ENCODE peak calls at places on chromosomes 4 and X, in nine cellular contexts. A is heart left ventricle; I is kidney; R is esophagus squamous epithelium; S is PC-3; X is body of pancreas; O is effector memory CD4-positive, alpha-beta T cell; E is right lobe of liver; Y is neuronal stem cell. T is an unnamed sample. For H3K4me1, the result is how much of the 10 kb centered on the place peaks cover.

GRCh38 chr4:83381173-83381572 is 46.5 kb upstream of the HPSE start:
- DNase-seq in R (no peak), O (no peak), A (no peak), I (no peak), E (no peak), S (peak), X (peak), Y (no peak), T (no peak)

GRCh38 chr4:107283587-107284559 is 247.8 kb upstream of the DKK2 start:
- DNase-seq in A (no peak), I (no peak), R (no peak), Y (no peak), E (no peak), S (peak), X (no peak), O (no peak), T (no peak)

GRCh38 chr4:150217192-150217591 is 138.9 kb downstream of the DCLK2 start:
- DNase-seq in X (peak), A (no peak), R (no peak), I (no peak), O (no peak), Y (peak), S (peak), E (no peak), T (no peak)

GRCh38 chr4:41442818-41443217 is 95.1 kb upstream of the LIMCH1 start:
- DNase-seq in E (no peak), I (no peak), A (no peak), R (no peak), O (no peak), S (peak), Y (no peak), X (no peak), T (no peak)

GRCh38 chr4:66160606-66161005 is 490.3 kb upstream of the EPHA5 start:
- DNase-seq in I (no peak), X (no peak), E (no peak), A (no peak), O (no peak), S (peak), Y (no peak), R (no peak), T (no peak)

GRCh38 chrX:114611018-114611619 is 27.2 kb downstream of the HTR2C start:
- DNase-seq in R (no peak), A (peak), E (no peak), I (no peak), Y (peak), S (peak), O (no peak), X (peak), T (no peak)

GRCh38 chrX:52598886-52599285 is 55.8 kb downstream of the SSX7 start:
- DNase-seq in A (no peak), S (no peak), O (no peak), Y (no peak), I (no peak), X (no peak), R (no peak), E (no peak), T (no peak)

GRCh38 chr4:2065106-2065930 is 6.2 kb downstream of the NAT8L start:
- DNase-seq in I (peak), S (no peak), A (no peak), O (no peak), Y (no peak), R (no peak), E (no peak), X (no peak), T (peak)

GRCh38 chrX:41827886-41828285 is 95.5 kb downstream of the CASK start:
- DNase-seq in S (no peak), E (no peak), A (no peak), O (no peak), X (no peak), I (no peak), Y (no peak), R (no peak), T (no peak)

GRCh38 chr4:145234086-145234694 is 53.8 kb upstream of the OTUD4 start:
- DNase-seq in A (peak), S (peak), X (peak), Y (peak), R (no peak), I (no peak), O (peak), E (peak), T (no peak)

GRCh38 chr4:1808396-1808795 is 15.3 kb downstream of the FGFR3 start:
- DNase-seq in X (no peak), S (no peak), Y (no peak), E (no peak), A (no peak), O (no peak), R (no peak), I (no peak), T (no peak)

GRCh38 chr4:41067369-41067768 is 147.0 kb downstream of the APBB2 start:
- DNase-seq in X (no peak), E (no peak), R (no peak), A (no peak), I (no peak), O (no peak), S (no peak), Y (no peak), T (no peak)

GRCh38 chr4:122879001-122879400 is 43.4 kb downstream of the NUDT6 start:
- DNase-seq in S (peak), X (no peak), A (no peak), R (no peak), O (no peak), I (no peak), E (no peak), Y (no peak), T (no peak)
- H3K4me1 ChIP-seq in S (under half), X (under half), A (under half), R (under half), O (under half), I (under half), E (under half), Y (under half), T (under half)

GRCh38 chr4:143354990-143355389 is 18.3 kb downstream of the GAB1 start:
- DNase-seq in R (no peak), A (no peak), X (no peak), O (no peak), Y (no peak), I (no peak), E (no peak), S (no peak), T (no peak)

GRCh38 chr4:143353797-143354196 is 17.1 kb downstream of the GAB1 start:
- DNase-seq in I (no peak), Y (no peak), E (no peak), A (no peak), X (no peak), S (no peak), R (no peak), O (no peak), T (no peak)

GRCh38 chr4:143352720-143353119 is 16.0 kb downstream of the GAB1 start:
- DNase-seq in I (no peak), O (no peak), E (no peak), Y (no peak), R (no peak), X (no peak), A (no peak), S (no peak), T (no peak)

GRCh38 chr4:143351149-143351691 is 14.5 kb downstream of the GAB1 start:
- DNase-seq in I (no peak), R (no peak), X (no peak), O (no peak), A (no peak), S (no peak), Y (no peak), E (no peak), T (no peak)

DNA sequence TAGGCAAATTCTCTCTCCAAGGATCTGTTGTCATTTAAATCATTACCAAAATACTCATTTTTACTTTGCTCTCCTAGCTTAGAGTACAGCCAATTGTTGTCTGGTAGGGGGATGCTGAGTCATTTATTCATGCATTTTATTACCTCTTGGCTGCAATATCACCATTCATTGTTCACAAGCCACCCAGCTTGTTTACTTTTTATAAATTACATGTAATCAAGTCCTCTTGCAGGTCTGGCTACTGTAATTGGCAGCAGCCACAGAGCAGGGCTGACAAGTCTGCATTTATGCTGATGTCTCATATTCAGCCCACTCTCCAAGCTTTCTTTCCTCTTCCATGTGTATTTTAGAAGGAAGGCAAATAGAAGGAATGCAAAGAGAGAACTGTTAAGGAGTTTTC is 15.4 kb downstream of the GAB1 start:
- DNase-seq in X (no peak), E (no peak), O (no peak), Y (no peak), S (peak), R (no peak), A (no peak), I (no peak), T (no peak)
- H3K4me1 ChIP-seq in X (under half), E (under half), O (under half), Y (under half), S (under half), R (under half), A (half or more), I (under half), T (under half)

GRCh38 chrX:136207546-136207945 is 43.7 kb downstream of the MAP7D3 start:
- DNase-seq in Y (no peak), O (no peak), X (no peak), A (no peak), S (no peak), E (no peak), I (no peak), R (no peak), T (no peak)
- H3K4me1 ChIP-seq in Y (under half), O (under half), X (under half), A (half or more), S (under half), E (under half), I (under half), R (under half), T (under half)

DNA sequence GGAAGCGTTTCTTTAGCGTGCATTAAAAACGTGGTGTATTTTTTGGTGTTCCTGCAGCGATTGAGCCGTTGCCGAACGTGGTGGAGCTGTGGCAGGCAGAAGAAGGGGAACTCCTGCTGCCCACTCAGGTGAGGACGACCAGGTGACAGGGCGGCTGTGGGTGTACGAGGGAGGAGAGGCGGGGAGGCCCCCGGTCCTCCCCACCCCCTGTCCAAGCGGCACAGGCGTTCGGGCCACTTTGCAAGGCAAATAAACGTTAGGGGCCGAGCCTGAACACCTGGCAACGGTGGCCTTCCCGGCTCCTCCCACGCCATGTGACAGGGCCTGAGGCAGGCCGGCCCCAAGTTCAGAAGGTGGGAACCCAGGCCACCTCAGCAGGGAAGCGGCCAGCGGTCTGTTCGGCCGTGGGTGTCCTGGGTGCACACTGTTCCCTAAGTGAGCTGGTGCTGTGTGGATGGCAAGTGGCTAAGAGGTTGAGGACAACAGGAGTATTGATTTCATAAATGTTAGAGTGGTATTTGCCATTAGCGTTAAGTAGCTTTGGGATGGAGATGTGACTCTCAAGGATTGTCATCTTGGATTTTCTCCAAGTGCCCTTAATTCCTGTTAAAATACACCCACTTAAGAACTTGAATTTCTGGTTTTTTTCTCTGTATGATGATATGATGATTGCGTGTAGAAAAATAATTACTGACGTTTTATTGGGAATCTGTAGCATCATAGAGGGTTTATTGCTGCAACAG is 1.2 kb downstream of the TMEM131L start:
- DNase-seq in X (peak), E (peak), R (peak), O (peak), A (peak), S (peak), Y (no peak), I (peak), T (peak)
- H3K4me1 ChIP-seq in X (half or more), E (under half), R (under half), O (under half), A (half or more), S (under half), Y (under half), I (under half), T (under half)

GRCh38 chr4:86940176-86940575 is 5.4 kb downstream of the AFF1 start:
- DNase-seq in X (no peak), S (no peak), I (no peak), R (no peak), E (no peak), A (no peak), O (no peak), Y (no peak), T (no peak)
- H3K4me1 ChIP-seq in X (half or more), S (under half), I (under half), R (under half), E (half or more), A (half or more), O (under half), Y (under half), T (under half)

DNA sequence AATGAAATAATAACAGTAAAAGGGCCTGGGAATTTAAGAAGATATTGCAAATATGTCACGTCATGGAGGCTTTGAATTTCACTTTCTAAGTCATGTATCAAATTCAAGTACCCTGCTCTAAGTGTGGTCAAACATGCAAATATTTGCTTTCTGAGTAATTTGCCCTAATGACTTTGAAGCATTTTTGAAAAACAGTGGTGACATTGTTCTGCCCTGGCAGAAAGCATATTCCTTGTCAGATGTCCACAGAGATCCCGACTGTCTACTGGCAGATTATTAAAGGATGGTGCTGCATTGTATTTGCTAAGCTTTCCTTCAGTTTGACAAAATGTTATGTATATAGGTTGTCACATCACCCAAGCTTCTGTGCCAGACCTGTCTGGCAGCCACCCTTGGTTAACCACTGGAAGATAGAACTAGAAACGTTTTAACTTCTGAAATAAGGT is 92.5 kb downstream of the ANK2 start:
- DNase-seq in I (no peak), S (peak), X (no peak), R (no peak), E (no peak), A (no peak), O (no peak), Y (no peak), T (no peak)
- H3K4me1 ChIP-seq in I (under half), S (under half), X (under half), R (under half), E (under half), A (under half), O (under half), Y (under half), T (under half)

GRCh38 chr4:87042221-87042620 is 107.4 kb downstream of the AFF1 start:
- DNase-seq in S (no peak), O (no peak), X (no peak), A (no peak), I (no peak), Y (no peak), R (no peak), E (no peak), T (no peak)
- H3K4me1 ChIP-seq in S (under half), O (under half), X (half or more), A (half or more), I (under half), Y (under half), R (under half), E (half or more), T (under half)

GRCh38 chr4:6854098-6854744 is 55.4 kb upstream of the TBC1D14 start:
- DNase-seq in E (no peak), I (no peak), X (no peak), O (no peak), A (no peak), Y (no peak), S (no peak), R (no peak), T (no peak)
- H3K4me1 ChIP-seq in E (under half), I (under half), X (under half), O (under half), A (under half), Y (under half), S (under half), R (under half), T (under half)

DNA sequence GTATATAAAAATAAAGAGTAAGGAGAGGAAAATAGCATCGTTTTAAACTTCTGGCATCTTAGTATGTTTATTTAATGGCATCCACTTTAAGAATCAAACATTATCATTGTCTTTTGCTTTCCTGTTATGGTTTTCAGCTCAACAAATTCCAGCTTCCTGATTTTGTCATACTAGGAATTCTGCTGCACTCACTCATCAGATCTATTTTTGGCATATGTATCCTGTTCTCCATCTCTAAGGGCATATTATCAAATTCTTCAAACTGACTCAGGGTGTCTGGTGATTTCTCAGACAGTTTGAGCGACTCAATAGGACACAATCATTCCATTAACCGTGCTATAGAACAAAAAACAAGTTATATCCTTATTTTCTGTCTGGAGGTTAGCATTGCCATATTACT is 248.5 kb upstream of the DIAPH2 start:
- DNase-seq in O (no peak), S (peak), Y (no peak), X (no peak), I (no peak), E (no peak), A (no peak), R (no peak), T (no peak)
- H3K4me1 ChIP-seq in O (under half), S (under half), Y (under half), X (under half), I (under half), E (under half), A (under half), R (under half), T (under half)

GRCh38 chrX:102979536-102979935 is 42.5 kb downstream of the RAB40AL start:
- DNase-seq in Y (no peak), S (peak), X (no peak), A (no peak), I (no peak), O (no peak), R (no peak), E (no peak), T (no peak)

GRCh38 chrX:102975016-102975415 is 37.9 kb downstream of the RAB40AL start:
- DNase-seq in S (peak), A (no peak), Y (no peak), E (no peak), O (no peak), R (no peak), X (no peak), I (no peak), T (no peak)

GRCh38 chrX:102976290-102976689 is 39.2 kb downstream of the RAB40AL start:
- DNase-seq in R (no peak), O (no peak), A (no peak), E (no peak), X (no peak), I (no peak), Y (no peak), S (peak), T (no peak)

GRCh38 chrX:102976793-102977495 is 39.9 kb downstream of the RAB40AL start:
- DNase-seq in X (no peak), A (no peak), S (peak), E (no peak), O (no peak), I (no peak), Y (no peak), R (no peak), T (no peak)

DNA sequence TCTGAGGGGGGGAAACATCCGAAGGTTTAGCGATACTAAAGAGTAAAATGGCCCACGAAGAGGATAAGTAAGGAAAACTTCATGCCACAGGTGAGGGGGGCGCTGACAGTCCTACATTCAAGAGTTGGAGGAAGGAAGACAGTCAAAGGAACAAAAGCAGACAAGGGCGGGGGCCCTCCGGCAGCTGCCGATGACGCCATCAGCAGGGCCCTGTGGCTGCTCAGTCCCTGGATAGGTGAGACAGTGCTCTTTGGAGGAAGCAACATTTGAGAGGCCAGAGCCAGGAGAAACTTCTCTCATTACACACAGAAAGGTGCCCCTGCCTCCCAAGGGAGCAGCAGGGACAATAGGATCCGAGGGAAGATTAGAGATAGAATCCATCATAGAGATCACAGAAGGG is 41.5 kb downstream of the RAB40AL start:
- DNase-seq in R (no peak), Y (no peak), E (no peak), I (no peak), A (no peak), S (no peak), X (no peak), O (no peak), T (no peak)
- H3K4me1 ChIP-seq in R (under half), Y (under half), E (under half), I (under half), A (under half), S (under half), X (under half), O (under half), T (under half)

T was measured in aorta.